ENCODE peak calls at places on chromosomes 2 and 18, in seven cellular contexts. One of them, this sample, is unnamed. For H3K4me1 and H3K27me3, the result is how much of the 10 kb centered on the place peaks cover.

GRCh38 chr2:43038034-43038719 is 188.2 kb downstream of the ZFP36L2 start:
- DNase-seq in tibial artery: no peak
- DNase-seq in SK-N-SH: peak
- DNase-seq in GM23248: peak
- DNase-seq in mammary epithelial cell: peak
- DNase-seq in left ventricle myocardium inferior: no peak
- DNase-seq in IMR-90: peak
- DNase-seq in this sample: no peak

GRCh38 chr18:58584219-58585127 is 44.4 kb downstream of the ALPK2 start:
- DNase-seq in mammary epithelial cell: peak
- DNase-seq in tibial artery: no peak
- DNase-seq in SK-N-SH: no peak
- DNase-seq in IMR-90: peak
- DNase-seq in left ventricle myocardium inferior: no peak
- DNase-seq in GM23248: peak
- DNase-seq in this sample: no peak

GRCh38 chr2:80303006-80303741 is 1.4 kb downstream of the LRRTM1 start:
- DNase-seq in mammary epithelial cell: no peak
- DNase-seq in IMR-90: no peak
- DNase-seq in GM23248: peak
- DNase-seq in SK-N-SH: peak
- DNase-seq in tibial artery: no peak
- DNase-seq in left ventricle myocardium inferior: no peak
- DNase-seq in this sample: no peak

GRCh38 chr2:118726821-118727220 is 120.6 kb downstream of the EN1 start:
- DNase-seq in SK-N-SH: no peak
- DNase-seq in tibial artery: no peak
- DNase-seq in IMR-90: no peak
- DNase-seq in GM23248: no peak
- DNase-seq in mammary epithelial cell: no peak
- DNase-seq in left ventricle myocardium inferior: no peak
- DNase-seq in this sample: no peak

GRCh38 chr2:19857806-19858205 is 44.0 kb downstream of the TTC32 start:
- DNase-seq in mammary epithelial cell: no peak
- DNase-seq in left ventricle myocardium inferior: no peak
- DNase-seq in IMR-90: no peak
- DNase-seq in GM23248: peak
- DNase-seq in SK-N-SH: no peak
- DNase-seq in tibial artery: no peak
- DNase-seq in this sample: no peak

GRCh38 chr2:17296676-17297075 is 221.6 kb downstream of the RAD51AP2 start:
- DNase-seq in GM23248: no peak
- DNase-seq in tibial artery: no peak
- DNase-seq in IMR-90: no peak
- DNase-seq in mammary epithelial cell: no peak
- DNase-seq in SK-N-SH: no peak
- DNase-seq in left ventricle myocardium inferior: no peak
- DNase-seq in this sample: no peak

GRCh38 chr18:13288509-13289138 is 70.1 kb downstream of the LDLRAD4 start:
- DNase-seq in GM23248: no peak
- DNase-seq in IMR-90: no peak
- DNase-seq in left ventricle myocardium inferior: no peak
- DNase-seq in SK-N-SH: no peak
- DNase-seq in mammary epithelial cell: no peak
- DNase-seq in tibial artery: no peak
- DNase-seq in this sample: peak

GRCh38 chr2:169462896-169463695 is 16.2 kb upstream of the BBS5 start:
- DNase-seq in tibial artery: no peak
- DNase-seq in GM23248: peak
- DNase-seq in IMR-90: peak
- DNase-seq in mammary epithelial cell: peak
- DNase-seq in SK-N-SH: no peak
- DNase-seq in left ventricle myocardium inferior: no peak
- DNase-seq in this sample: no peak

GRCh38 chr2:234341332-234341985 is 155.4 kb downstream of the ARL4C start:
- DNase-seq in tibial artery: no peak
- DNase-seq in SK-N-SH: no peak
- DNase-seq in left ventricle myocardium inferior: no peak
- DNase-seq in GM23248: peak
- DNase-seq in IMR-90: peak
- DNase-seq in mammary epithelial cell: no peak
- DNase-seq in this sample: no peak

GRCh38 chr2:218397502-218398436 is 1.9 kb upstream of the CTDSP1 start:
- DNase-seq in mammary epithelial cell: peak
- DNase-seq in tibial artery: peak
- DNase-seq in IMR-90: peak
- DNase-seq in GM23248: peak
- DNase-seq in SK-N-SH: peak
- DNase-seq in left ventricle myocardium inferior: peak
- DNase-seq in this sample: peak

GRCh38 chr2:187500585-187501359 is 52.7 kb upstream of the CALCRL start:
- DNase-seq in left ventricle myocardium inferior: no peak
- DNase-seq in GM23248: peak
- DNase-seq in SK-N-SH: no peak
- DNase-seq in mammary epithelial cell: no peak
- DNase-seq in IMR-90: peak
- DNase-seq in tibial artery: no peak
- DNase-seq in this sample: no peak

GRCh38 chr2:118266086-118266485 is 177.8 kb downstream of the INSIG2 start:
- DNase-seq in mammary epithelial cell: no peak
- DNase-seq in tibial artery: no peak
- DNase-seq in IMR-90: no peak
- DNase-seq in SK-N-SH: no peak
- DNase-seq in GM23248: peak
- DNase-seq in left ventricle myocardium inferior: no peak
- DNase-seq in this sample: no peak

GRCh38 chr2:29923110-29923721 is 1.8 kb upstream of the ALK start:
- DNase-seq in GM23248: peak
- DNase-seq in left ventricle myocardium inferior: peak
- DNase-seq in tibial artery: peak
- DNase-seq in mammary epithelial cell: peak
- DNase-seq in SK-N-SH: peak
- DNase-seq in IMR-90: peak
- DNase-seq in this sample: peak

GRCh38 chr2:163800889-163801498 is 65.2 kb upstream of the FIGN start:
- DNase-seq in mammary epithelial cell: no peak
- DNase-seq in SK-N-SH: no peak
- DNase-seq in tibial artery: no peak
- DNase-seq in IMR-90: peak
- DNase-seq in GM23248: peak
- DNase-seq in left ventricle myocardium inferior: no peak
- DNase-seq in this sample: no peak

GRCh38 chr2:149832256-149832655 is 244.7 kb upstream of the MMADHC start:
- DNase-seq in mammary epithelial cell: peak
- DNase-seq in GM23248: no peak
- DNase-seq in SK-N-SH: no peak
- DNase-seq in tibial artery: no peak
- DNase-seq in IMR-90: peak
- DNase-seq in left ventricle myocardium inferior: no peak
- DNase-seq in this sample: no peak

GRCh38 chr2:138115664-138116063 is 151.4 kb downstream of the HNMT start:
- DNase-seq in GM23248: peak
- DNase-seq in left ventricle myocardium inferior: no peak
- DNase-seq in mammary epithelial cell: peak
- DNase-seq in IMR-90: no peak
- DNase-seq in SK-N-SH: no peak
- DNase-seq in tibial artery: no peak
- DNase-seq in this sample: no peak

GRCh38 chr2:236342951-236343350 is 78.7 kb upstream of the ASB18 start:
- DNase-seq in left ventricle myocardium inferior: no peak
- DNase-seq in GM23248: no peak
- DNase-seq in mammary epithelial cell: no peak
- DNase-seq in SK-N-SH: no peak
- DNase-seq in IMR-90: no peak
- DNase-seq in tibial artery: no peak
- DNase-seq in this sample: no peak

GRCh38 chr2:101516833-101517690 is 42.1 kb upstream of the RFX8 start:
- DNase-seq in SK-N-SH: no peak
- DNase-seq in tibial artery: no peak
- DNase-seq in IMR-90: peak
- DNase-seq in mammary epithelial cell: peak
- DNase-seq in GM23248: peak
- DNase-seq in left ventricle myocardium inferior: no peak
- DNase-seq in this sample: no peak

GRCh38 chr2:157897106-157897971 is 21.2 kb upstream of the ACVR1 start:
- DNase-seq in GM23248: no peak
- DNase-seq in SK-N-SH: no peak
- DNase-seq in tibial artery: no peak
- DNase-seq in IMR-90: no peak
- DNase-seq in mammary epithelial cell: no peak
- DNase-seq in left ventricle myocardium inferior: no peak
- DNase-seq in this sample: no peak

GRCh38 chr2:74566423-74567085 is 12.0 kb downstream of the DOK1 start:
- DNase-seq in SK-N-SH: no peak
- DNase-seq in IMR-90: peak
- DNase-seq in tibial artery: no peak
- DNase-seq in left ventricle myocardium inferior: no peak
- DNase-seq in mammary epithelial cell: peak
- DNase-seq in GM23248: peak
- DNase-seq in this sample: no peak
- H3K4me1 ChIP-seq in SK-N-SH: under half
- H3K4me1 ChIP-seq in IMR-90: under half
- H3K4me1 ChIP-seq in tibial artery: under half
- H3K4me1 ChIP-seq in left ventricle myocardium inferior: under half
- H3K4me1 ChIP-seq in mammary epithelial cell: half or more
- H3K4me1 ChIP-seq in GM23248: half or more
- H3K4me1 ChIP-seq in this sample: under half

DNA sequence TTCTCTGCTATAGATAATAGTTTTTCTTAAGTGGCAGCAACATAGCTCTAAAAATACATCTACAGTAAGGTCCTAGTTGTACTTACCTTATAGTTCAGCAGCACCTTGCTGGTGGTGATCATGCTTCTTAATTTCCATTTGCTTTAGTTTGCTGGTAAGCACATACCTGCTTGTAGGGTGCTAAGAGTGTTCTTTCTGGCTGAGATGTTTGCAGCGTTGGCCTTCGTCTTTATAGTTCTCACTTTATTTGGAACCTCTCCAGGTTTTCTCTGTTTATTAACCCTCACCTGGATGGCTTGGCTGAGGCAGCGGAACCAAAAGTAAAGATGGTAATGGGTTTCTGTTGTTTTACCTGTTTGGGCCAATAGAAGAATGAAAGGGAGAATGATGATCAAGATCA is 123.6 kb upstream of the EFEMP1 start:
- DNase-seq in SK-N-SH: no peak
- DNase-seq in left ventricle myocardium inferior: no peak
- DNase-seq in IMR-90: no peak
- DNase-seq in tibial artery: no peak
- DNase-seq in GM23248: no peak
- DNase-seq in mammary epithelial cell: no peak
- DNase-seq in this sample: no peak
- H3K27me3 ChIP-seq in SK-N-SH: under half
- H3K27me3 ChIP-seq in left ventricle myocardium inferior: under half
- H3K27me3 ChIP-seq in IMR-90: under half
- H3K27me3 ChIP-seq in tibial artery: under half
- H3K27me3 ChIP-seq in GM23248: under half
- H3K27me3 ChIP-seq in mammary epithelial cell: under half
- H3K27me3 ChIP-seq in this sample: under half

GRCh38 chr2:54063967-54064535 is 51.4 kb upstream of the ACYP2 start:
- DNase-seq in mammary epithelial cell: no peak
- DNase-seq in SK-N-SH: no peak
- DNase-seq in left ventricle myocardium inferior: peak
- DNase-seq in tibial artery: no peak
- DNase-seq in GM23248: no peak
- DNase-seq in IMR-90: no peak
- DNase-seq in this sample: no peak
- H3K4me1 ChIP-seq in mammary epithelial cell: half or more
- H3K4me1 ChIP-seq in SK-N-SH: under half
- H3K4me1 ChIP-seq in left ventricle myocardium inferior: under half
- H3K4me1 ChIP-seq in tibial artery: under half
- H3K4me1 ChIP-seq in GM23248: under half
- H3K4me1 ChIP-seq in IMR-90: under half
- H3K4me1 ChIP-seq in this sample: under half

GRCh38 chr2:3704647-3705046 is 1.3 kb downstream of the DCDC2C start:
- DNase-seq in mammary epithelial cell: no peak
- DNase-seq in GM23248: no peak
- DNase-seq in IMR-90: no peak
- DNase-seq in tibial artery: no peak
- DNase-seq in left ventricle myocardium inferior: no peak
- DNase-seq in SK-N-SH: peak
- DNase-seq in this sample: no peak

GRCh38 chr2:3705808-3706207 is 2.4 kb downstream of the DCDC2C start:
- DNase-seq in tibial artery: no peak
- DNase-seq in left ventricle myocardium inferior: no peak
- DNase-seq in IMR-90: peak
- DNase-seq in mammary epithelial cell: no peak
- DNase-seq in GM23248: no peak
- DNase-seq in SK-N-SH: no peak
- DNase-seq in this sample: no peak

GRCh38 chr2:3706892-3707291 is 3.5 kb downstream of the DCDC2C start:
- DNase-seq in IMR-90: no peak
- DNase-seq in SK-N-SH: no peak
- DNase-seq in mammary epithelial cell: no peak
- DNase-seq in tibial artery: no peak
- DNase-seq in left ventricle myocardium inferior: no peak
- DNase-seq in GM23248: no peak
- DNase-seq in this sample: no peak

GRCh38 chr2:3703741-3704355 is 473 bp downstream of the DCDC2C start:
- DNase-seq in GM23248: peak
- DNase-seq in mammary epithelial cell: no peak
- DNase-seq in left ventricle myocardium inferior: no peak
- DNase-seq in tibial artery: no peak
- DNase-seq in SK-N-SH: peak
- DNase-seq in IMR-90: no peak
- DNase-seq in this sample: no peak

GRCh38 chr2:3703236-3703682 is at the start of gene DCDC2C:
- DNase-seq in tibial artery: no peak
- DNase-seq in left ventricle myocardium inferior: no peak
- DNase-seq in GM23248: no peak
- DNase-seq in SK-N-SH: no peak
- DNase-seq in mammary epithelial cell: no peak
- DNase-seq in IMR-90: no peak
- DNase-seq in this sample: no peak
- H3K27me3 ChIP-seq in tibial artery: under half
- H3K27me3 ChIP-seq in left ventricle myocardium inferior: half or more
- H3K27me3 ChIP-seq in GM23248: under half
- H3K27me3 ChIP-seq in SK-N-SH: under half
- H3K27me3 ChIP-seq in mammary epithelial cell: under half
- H3K27me3 ChIP-seq in IMR-90: under half
- H3K27me3 ChIP-seq in this sample: under half